ENCODE peak calls at places on chromosomes 16 and 17, in nine cellular contexts. Z is OCI-LY7, P is colonic mucosa, V is dorsolateral prefrontal cortex, N is HCT116, K is heart right ventricle, S is cardiac muscle cell, D is tibial nerve, C is AG04450. G is an unnamed sample.

GRCh38 chr17:50163846-50164696 is 1.7 kb upstream of the SGCA start:
- DNase-seq in Z (no peak), P (no peak), V (no peak), N (no peak), K (peak; percentile 65), S (no peak), D (no peak), C (no peak), G (no peak)

GRCh38 chr17:50689956-50690886 is 17.5 kb downstream of the ANKRD40 start:
- DNase-seq in Z (no peak), P (no peak), V (peak; percentile 53), N (no peak), K (no peak), S (peak; percentile 30), D (no peak), C (no peak), G (no peak)

GRCh38 chr17:27630607-27631408 is at the start of gene LGALS9:
- DNase-seq in Z (peak; percentile 8), P (peak; percentile 83), V (no peak), N (no peak), K (peak; percentile 35), S (peak; percentile 27), D (no peak), C (no peak), G (no peak)

GRCh38 chr17:17126131-17127110 is 79.7 kb downstream of the PLD6 start:
- DNase-seq in Z (no peak), P (no peak), V (no peak), N (no peak), K (no peak), S (no peak), D (no peak), C (no peak), G (no peak)

GRCh38 chr16:17921357-17921978 is 415.1 kb downstream of the NPIPA8 start:
- DNase-seq in Z (peak; percentile 51), P (peak; percentile 72), V (no peak), N (peak; percentile 48), K (no peak), S (no peak), D (no peak), C (no peak), G (peak; percentile 53)

GRCh38 chr16:21653571-21653970 is 1.2 kb upstream of the IGSF6 start:
- DNase-seq in Z (no peak), P (no peak), V (no peak), N (no peak), K (no peak), S (no peak), D (no peak), C (no peak), G (no peak)

GRCh38 chr16:24689128-24689527 is 40.3 kb upstream of the TNRC6A start:
- DNase-seq in Z (peak; percentile 20), P (no peak), V (no peak), N (peak; percentile 57), K (no peak), S (peak; percentile 72), D (no peak), C (no peak), G (peak; percentile 60)

GRCh38 chr16:28155293-28155692 is 56.5 kb downstream of the XPO6 start:
- DNase-seq in Z (no peak), P (no peak), V (no peak), N (no peak), K (no peak), S (no peak), D (no peak), C (no peak), G (no peak)

GRCh38 chr17:61247438-61247837 is 152.2 kb upstream of the TBX2 start:
- DNase-seq in Z (no peak), P (no peak), V (no peak), N (no peak), K (no peak), S (peak; percentile 90), D (peak; percentile 31), C (no peak), G (peak; percentile 75)

GRCh38 chr17:7186241-7186640 is 7.1 kb upstream of the ASGR1 start:
- DNase-seq in Z (peak; percentile 26), P (no peak), V (no peak), N (no peak), K (no peak), S (no peak), D (no peak), C (no peak), G (no peak)

GRCh38 chr16:47778106-47778803 is 317.1 kb downstream of the PHKB start:
- DNase-seq in Z (no peak), P (no peak), V (no peak), N (no peak), K (no peak), S (peak; percentile 23), D (no peak), C (no peak), G (no peak)

GRCh38 chr16:35391328-35391727 is 1931.9 kb downstream of the TP53TG3F start:
- DNase-seq in Z (peak; percentile 41), P (no peak), V (no peak), N (peak; percentile 6), K (peak; percentile 17), S (no peak), D (no peak), C (no peak), G (no peak)

GRCh38 chr16:70724146-70725023 is 38.5 kb upstream of the MTSS2 start:
- DNase-seq in Z (no peak), P (no peak), V (no peak), N (no peak), K (no peak), S (no peak), D (no peak), C (no peak), G (no peak)
- H3K27ac ChIP-seq in Z (no peak overlapping the region), P (no peak overlapping the region), V (peak overlapping the region; percentile 72), N (no peak overlapping the region), K (peak overlapping the region; percentile 96), S (peak overlapping the region; percentile 83), D (peak overlapping the region; percentile 90), C (no peak overlapping the region), G (no peak overlapping the region)

DNA sequence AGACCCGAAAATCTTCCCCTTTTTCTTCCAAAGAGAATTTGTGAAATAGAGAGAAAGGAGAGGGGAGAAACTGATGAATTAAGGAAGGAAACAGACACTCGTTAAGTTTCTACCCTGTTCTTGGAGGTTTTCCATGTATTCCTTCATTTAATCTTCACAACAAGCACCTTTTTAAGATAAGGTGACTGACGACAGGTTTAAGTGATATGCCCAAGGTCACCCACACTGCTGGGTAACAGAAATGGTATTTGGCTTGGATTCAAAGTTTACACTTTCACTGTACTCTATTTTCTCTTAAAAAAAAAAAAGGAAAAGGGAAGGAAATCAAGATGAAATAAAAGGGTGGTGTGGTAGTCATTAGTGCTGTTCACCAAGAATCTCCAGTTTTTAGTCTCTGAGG is 33.5 kb upstream of the TOX3 start:
- DNase-seq in Z (no peak), P (no peak), V (no peak), N (no peak), K (no peak), S (no peak), D (no peak), C (no peak), G (no peak)
- H3K27ac ChIP-seq in Z (no peak overlapping the region), P (no peak overlapping the region), V (no peak overlapping the region), N (no peak overlapping the region), K (no peak overlapping the region), S (no peak overlapping the region), D (no peak overlapping the region), C (no peak overlapping the region), G (no peak overlapping the region)

GRCh38 chr17:57281887-57282653 is 25.7 kb downstream of the MSI2 start:
- DNase-seq in Z (no peak), P (no peak), V (no peak), N (no peak), K (no peak), S (no peak), D (no peak), C (no peak), G (no peak)
- H3K27ac ChIP-seq in Z (no peak overlapping the region), P (no peak overlapping the region), V (peak overlapping the region; percentile 65), N (no peak overlapping the region), K (peak overlapping the region; percentile 29), S (peak overlapping the region; percentile 51), D (no peak overlapping the region), C (no peak overlapping the region), G (no peak overlapping the region)

DNA sequence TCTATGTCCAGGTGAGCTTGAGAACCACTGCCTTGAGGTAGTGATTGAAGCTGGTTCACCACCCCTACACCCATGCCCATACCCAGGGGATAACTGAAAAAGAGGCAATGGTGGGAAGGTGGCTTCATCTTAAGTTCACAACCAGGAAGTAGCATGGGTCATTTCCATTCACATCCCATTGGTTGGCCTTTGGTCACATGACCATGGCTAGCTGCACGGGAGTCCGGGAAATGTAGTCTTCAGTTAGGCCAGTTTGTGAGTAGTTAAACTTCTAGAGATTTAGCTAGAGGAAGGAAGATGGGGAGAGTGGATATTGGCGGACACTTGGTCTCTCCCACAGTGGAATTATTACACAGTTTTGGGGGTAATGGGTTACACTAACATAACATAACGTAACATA is 92.9 kb downstream of the RGS9 start:
- DNase-seq in Z (peak; percentile 59), P (no peak), V (no peak), N (no peak), K (no peak), S (no peak), D (no peak), C (no peak), G (no peak)
- H3K27ac ChIP-seq in Z (no peak overlapping the region), P (no peak overlapping the region), V (no peak overlapping the region), N (no peak overlapping the region), K (no peak overlapping the region), S (no peak overlapping the region), D (no peak overlapping the region), C (no peak overlapping the region), G (no peak overlapping the region)

GRCh38 chr17:43529977-43530302 is 16.2 kb downstream of the ETV4 start:
- DNase-seq in Z (no peak), P (no peak), V (no peak), N (no peak), K (no peak), S (no peak), D (no peak), C (no peak), G (no peak)
- H3K27ac ChIP-seq in Z (no peak overlapping the region), P (no peak overlapping the region), V (no peak overlapping the region), N (peak overlapping the region; percentile 31), K (peak overlapping the region; percentile 81), S (peak overlapping the region; percentile 76), D (peak overlapping the region; percentile 30), C (peak overlapping the region; percentile 94), G (peak overlapping the region; percentile 66)

DNA sequence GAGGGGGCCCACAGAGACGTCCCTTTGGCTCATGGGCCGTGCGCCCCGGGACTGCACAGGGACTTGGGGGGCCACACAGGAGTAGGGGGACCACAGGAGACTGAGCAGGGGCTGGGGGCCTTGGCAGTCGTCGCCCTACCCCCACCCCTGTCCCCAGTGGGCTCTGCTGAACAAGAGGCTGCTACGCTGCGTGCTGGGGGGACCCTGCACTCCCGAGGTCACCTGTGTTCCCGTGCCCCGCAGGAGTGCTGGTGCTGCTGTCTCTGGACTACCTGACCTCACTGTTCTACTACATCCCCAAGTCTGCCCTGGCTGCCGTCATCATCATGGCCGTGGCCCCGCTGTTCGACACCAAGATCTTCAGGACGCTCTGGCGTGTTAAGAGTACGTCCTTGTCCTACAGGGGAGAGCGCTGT is 14.4 kb upstream of the RNF213 start:
- DNase-seq in Z (no peak), P (no peak), V (no peak), N (no peak), K (no peak), S (no peak), D (no peak), C (no peak), G (no peak)
- H3K27ac ChIP-seq in Z (no peak overlapping the region), P (no peak overlapping the region), V (no peak overlapping the region), N (no peak overlapping the region), K (no peak overlapping the region), S (no peak overlapping the region), D (no peak overlapping the region), C (no peak overlapping the region), G (no peak overlapping the region)